ENCODE peak calls at places on chromosomes 2 and 18, in five cellular contexts. H is HL-60, G is GM13977, S is endothelial cell, K is left ventricle myocardium inferior. C is an unnamed sample.
A peak's percentile ranks its signal among the peaks of the same experiment; 100 is the strongest.

GRCh38 chr2:170554278-170554955 is 160.7 kb upstream of the SP5 start:
- DNase-seq in H (no peak), G (no peak), S (no peak), K (peak; percentile 30), C (no peak)

GRCh38 chr2:65487404-65487803 is 55.0 kb upstream of the SPRED2 start:
- DNase-seq in H (no peak), G (no peak), S (no peak), K (no peak), C (no peak)

GRCh38 chr2:197306691-197307030 is 3.9 kb downstream of the ANKRD44 start:
- DNase-seq in H (no peak), G (no peak), S (no peak), K (peak; percentile 27), C (no peak)

GRCh38 chr2:172531309-172531708 is 24.6 kb upstream of the PDK1 start:
- DNase-seq in H (no peak), G (no peak), S (no peak), K (no peak), C (no peak)

GRCh38 chr2:234881413-234882241 is 70.2 kb upstream of the SH3BP4 start:
- DNase-seq in H (peak; percentile 15), G (peak; percentile 19), S (peak; percentile 69), K (peak; percentile 78), C (peak; percentile 85)

GRCh38 chr2:237923507-237924163 is 43.2 kb upstream of the UBE2F start:
- DNase-seq in H (peak; percentile 43), G (peak; percentile 95), S (peak; percentile 90), K (peak; percentile 78), C (no peak)

GRCh38 chr2:173118385-173118784 is 42.7 kb downstream of the MAP3K20 start:
- DNase-seq in H (no peak), G (no peak), S (no peak), K (no peak), C (no peak)

GRCh38 chr2:217939220-217939619 is 63.6 kb downstream of the TNS1 start:
- DNase-seq in H (no peak), G (no peak), S (no peak), K (no peak), C (no peak)

GRCh38 chr2:183665976-183666375 is 541.7 kb downstream of the NUP35 start:
- DNase-seq in H (no peak), G (no peak), S (no peak), K (no peak), C (no peak)

GRCh38 chr2:241235396-241235795 is 46.9 kb downstream of the ANO7 start:
- DNase-seq in H (no peak), G (no peak), S (no peak), K (no peak), C (no peak)

GRCh38 chr2:60480089-60480773 is 73.2 kb downstream of the BCL11A start:
- DNase-seq in H (no peak), G (no peak), S (no peak), K (no peak), C (no peak)

GRCh38 chr2:233940376-233941276 is 23.5 kb downstream of the TRPM8 start:
- DNase-seq in H (no peak), G (no peak), S (no peak), K (no peak), C (no peak)

GRCh38 chr2:118860506-118860905 is 13.1 kb upstream of the EN1 start:
- DNase-seq in H (no peak), G (no peak), S (no peak), K (no peak), C (no peak)

GRCh38 chr2:237599465-237600110 is 9.1 kb upstream of the RAB17 start:
- DNase-seq in H (no peak), G (no peak), S (no peak), K (no peak), C (no peak)

GRCh38 chr18:37396981-37397720 is 168.4 kb downstream of the CELF4 start:
- DNase-seq in H (no peak), G (no peak), S (no peak), K (no peak), C (no peak)

GRCh38 chr2:166081131-166081632 is 46.6 kb downstream of the SCN1A start:
- DNase-seq in H (no peak), G (no peak), S (no peak), K (no peak), C (no peak)

GRCh38 chr2:106990307-106990706 is 104.3 kb upstream of the ST6GAL2 start:
- DNase-seq in H (no peak), G (no peak), S (no peak), K (no peak), C (no peak)

GRCh38 chr2:74372674-74373073 is 7.4 kb downstream of the DCTN1 start:
- DNase-seq in H (no peak), G (no peak), S (no peak), K (no peak), C (no peak)

GRCh38 chr2:210617732-210618330 is 61.4 kb downstream of the CPS1 start:
- DNase-seq in H (peak; percentile 4), G (no peak), S (peak; percentile 33), K (no peak), C (no peak)

GRCh38 chr2:85705680-85706039 is 11.5 kb downstream of the GNLY start:
- DNase-seq in H (peak; percentile 100), G (no peak), S (no peak), K (no peak), C (peak; percentile 81)

GRCh38 chr2:65386340-65386739 is 46.1 kb downstream of the SPRED2 start:
- DNase-seq in H (no peak), G (no peak), S (no peak), K (no peak), C (no peak)

GRCh38 chr2:125721072-125721721 is 934.8 kb upstream of the GYPC start:
- DNase-seq in H (no peak), G (no peak), S (no peak), K (no peak), C (no peak)

GRCh38 chr2:127175821-127176354 is 44.2 kb downstream of the CYP27C1 start:
- DNase-seq in H (no peak), G (no peak), S (no peak), K (no peak), C (peak; percentile 75)

GRCh38 chr2:127173073-127173472 is 47.0 kb downstream of the CYP27C1 start:
- DNase-seq in H (no peak), G (no peak), S (no peak), K (peak; percentile 34), C (no peak)

GRCh38 chr2:127174977-127175376 is 45.1 kb downstream of the CYP27C1 start:
- DNase-seq in H (no peak), G (no peak), S (no peak), K (peak; percentile 28), C (no peak)

GRCh38 chr2:127175406-127175805 is 44.7 kb downstream of the CYP27C1 start:
- DNase-seq in H (no peak), G (no peak), S (no peak), K (peak; percentile 50), C (peak; percentile 80)

DNA sequence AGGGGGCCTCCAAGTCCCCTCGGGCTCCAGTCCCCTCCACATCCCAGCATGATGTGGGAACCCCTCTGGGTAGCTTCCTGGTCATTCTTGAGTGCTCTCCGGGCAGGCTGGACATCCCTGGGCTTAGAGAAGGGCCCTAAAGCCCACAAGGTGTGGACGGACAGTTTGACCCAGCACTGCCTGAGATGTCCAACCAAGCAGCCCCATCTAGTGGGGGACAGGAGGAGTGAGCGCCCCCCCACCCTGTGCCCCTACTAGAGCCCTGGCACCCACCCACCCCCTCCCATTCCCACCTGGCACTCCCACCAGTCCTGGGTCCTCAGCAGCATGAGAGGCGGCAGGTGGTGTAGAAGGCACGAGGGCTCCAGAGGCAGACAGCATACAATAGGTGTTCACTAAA is 45.9 kb downstream of the CYP27C1 start:
- DNase-seq in H (no peak), G (no peak), S (peak; percentile 45), K (no peak), C (no peak)
- TF ChIP-seq CTCF in H (no peak), G (peak; percentile 34), S (peak; percentile 42), K (no peak), C (peak; percentile 38)

DNA sequence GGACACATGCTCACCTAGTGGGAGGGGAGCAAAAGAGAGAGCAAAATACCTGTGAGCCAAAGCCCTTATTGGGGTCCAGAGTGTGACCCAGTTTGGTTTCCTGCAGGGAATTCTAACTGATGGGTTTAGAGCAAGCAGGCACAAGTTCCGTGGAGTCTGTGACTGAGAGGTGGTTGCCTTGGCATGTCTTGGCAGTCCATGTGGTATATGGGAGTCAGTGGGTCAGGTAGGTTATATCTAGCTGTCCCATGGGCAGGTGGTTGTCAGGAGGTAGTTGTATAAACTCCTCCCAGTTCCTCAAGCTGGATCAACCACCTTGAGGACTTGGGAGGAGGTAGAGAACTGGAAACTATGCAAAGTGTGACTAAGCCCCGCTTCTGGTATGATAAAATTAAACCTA is 452.8 kb upstream of the VWC2L start:
- DNase-seq in H (no peak), G (no peak), S (no peak), K (no peak), C (no peak)
- TF ChIP-seq CTCF in H (no peak), G (no peak), S (no peak), K (no peak), C (no peak)

GRCh38 chr2:195498176-195498575 is 158.8 kb upstream of the SLC39A10 start:
- DNase-seq in H (no peak), G (no peak), S (peak; percentile 34), K (no peak), C (no peak)
- TF ChIP-seq CTCF in H (no peak), G (peak; percentile 51), S (peak; percentile 34), K (peak; percentile 47), C (peak; percentile 51)

GRCh38 chr18:50928551-50928950 is 39.3 kb upstream of the ELAC1 start:
- DNase-seq in H (no peak), G (no peak), S (no peak), K (no peak), C (no peak)
- TF ChIP-seq CTCF in H (no peak), G (no peak), S (no peak), K (no peak), C (no peak)

DNA sequence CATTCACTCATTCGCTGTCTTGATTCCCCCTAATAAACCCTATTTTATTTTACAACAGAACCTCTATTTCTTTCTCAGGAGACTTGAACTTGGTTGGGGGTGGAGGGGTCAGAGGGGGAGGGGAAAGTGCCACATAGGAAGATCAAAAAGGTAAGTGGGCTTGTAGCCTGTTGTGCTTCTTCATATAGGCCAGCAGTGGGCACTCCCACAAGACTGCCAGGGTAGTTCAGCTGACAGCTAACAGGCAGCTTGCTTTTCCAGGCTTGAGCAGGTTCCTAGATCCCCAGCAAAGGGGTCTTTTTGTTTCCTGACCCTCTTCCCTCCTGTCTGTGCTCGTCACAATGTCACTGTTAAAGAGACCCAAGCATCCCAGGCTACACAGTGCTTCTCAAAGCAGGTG is 829 bp upstream of the KIAA2012 start:
- DNase-seq in H (no peak), G (no peak), S (no peak), K (no peak), C (no peak)
- TF ChIP-seq CTCF in H (no peak), G (peak; percentile 10), S (peak; percentile 38), K (peak; percentile 40), C (no peak)